ENCODE peak calls at places on chromosomes 13 and 19, in four cellular contexts. V, Q, Z and E are unnamed samples.

GRCh38 chr19:10193666-10194499 is 870 bp downstream of the DNMT1 start:
- DNase-seq in Q (peak; percentile 90), Z (no peak), V (peak; percentile 10), E (peak; percentile 61)

GRCh38 chr13:108463365-108463764 is 166.0 kb upstream of the MYO16 start:
- DNase-seq in V (no peak), Z (no peak), Q (no peak), E (peak; percentile 47)

GRCh38 chr13:93996471-93996870 is 483.0 kb downstream of the DCT start:
- DNase-seq in Z (no peak), Q (no peak), V (no peak), E (no peak)

GRCh38 chr13:76790519-76791289 is 95.5 kb downstream of the KCTD12 start:
- DNase-seq in V (no peak), Q (no peak), Z (no peak), E (no peak)

GRCh38 chr13:74325106-74325505 is 190.9 kb upstream of the KLF12 start:
- DNase-seq in Q (no peak), V (no peak), Z (no peak), E (no peak)

GRCh38 chr13:43046259-43046658 is 22.9 kb downstream of the DNAJC15 start:
- DNase-seq in V (peak; percentile 21), Z (no peak), Q (no peak), E (no peak)

GRCh38 chr19:15479391-15480345 is at the start of gene PGLYRP2:
- DNase-seq in Q (no peak), V (no peak), Z (no peak), E (no peak)

GRCh38 chr13:35984776-35985453 is 146.3 kb downstream of the DCLK1 start:
- DNase-seq in V (no peak), Q (no peak), Z (no peak), E (no peak)

GRCh38 chr19:6476155-6476895 is 5.3 kb downstream of the DENND1C start:
- DNase-seq in Q (peak; percentile 90), Z (no peak), V (peak; percentile 94), E (no peak)

GRCh38 chr13:101309014-101309619 is 107.2 kb downstream of the NALCN start:
- DNase-seq in V (no peak), Z (no peak), Q (no peak), E (no peak)

DNA sequence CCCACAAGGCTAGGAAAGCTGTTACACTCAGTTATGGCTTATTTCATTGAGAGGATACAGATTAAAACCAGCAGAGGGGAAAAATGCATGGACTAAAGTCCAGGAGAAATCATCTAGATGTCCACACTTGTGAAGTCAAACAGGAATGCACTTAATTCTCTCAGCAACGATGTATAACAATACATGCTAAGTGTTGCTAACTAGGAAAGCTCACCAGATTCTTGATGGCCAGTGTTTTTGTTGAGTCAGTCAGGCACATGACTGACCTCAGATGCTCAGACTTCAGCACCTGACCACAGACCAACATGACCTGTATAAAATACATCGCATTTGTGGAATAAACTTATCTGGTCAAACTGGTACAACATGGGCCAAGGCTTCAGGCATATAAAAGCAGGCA is 470.2 kb upstream of the PRR20A start:
- DNase-seq in Q (no peak), Z (no peak), V (no peak), E (no peak)
- TF ChIP-seq POLR2A in Q (no peak), Z (no peak), V (no peak), E (no peak)

GRCh38 chr19:38005224-38005614 is 98.2 kb downstream of the SIPA1L3 start:
- DNase-seq in Q (no peak), V (no peak), Z (no peak), E (no peak)

GRCh38 chr19:38006361-38007045 is 99.5 kb downstream of the SIPA1L3 start:
- DNase-seq in V (no peak), Z (no peak), Q (no peak), E (no peak)

GRCh38 chr19:38003427-38004099 is 96.6 kb downstream of the SIPA1L3 start:
- DNase-seq in Q (peak; percentile 93), Z (no peak), V (peak; percentile 54), E (peak; percentile 59)

GRCh38 chr19:38004100-38004504 is 97.1 kb downstream of the SIPA1L3 start:
- DNase-seq in V (no peak), Z (no peak), Q (no peak), E (no peak)

DNA sequence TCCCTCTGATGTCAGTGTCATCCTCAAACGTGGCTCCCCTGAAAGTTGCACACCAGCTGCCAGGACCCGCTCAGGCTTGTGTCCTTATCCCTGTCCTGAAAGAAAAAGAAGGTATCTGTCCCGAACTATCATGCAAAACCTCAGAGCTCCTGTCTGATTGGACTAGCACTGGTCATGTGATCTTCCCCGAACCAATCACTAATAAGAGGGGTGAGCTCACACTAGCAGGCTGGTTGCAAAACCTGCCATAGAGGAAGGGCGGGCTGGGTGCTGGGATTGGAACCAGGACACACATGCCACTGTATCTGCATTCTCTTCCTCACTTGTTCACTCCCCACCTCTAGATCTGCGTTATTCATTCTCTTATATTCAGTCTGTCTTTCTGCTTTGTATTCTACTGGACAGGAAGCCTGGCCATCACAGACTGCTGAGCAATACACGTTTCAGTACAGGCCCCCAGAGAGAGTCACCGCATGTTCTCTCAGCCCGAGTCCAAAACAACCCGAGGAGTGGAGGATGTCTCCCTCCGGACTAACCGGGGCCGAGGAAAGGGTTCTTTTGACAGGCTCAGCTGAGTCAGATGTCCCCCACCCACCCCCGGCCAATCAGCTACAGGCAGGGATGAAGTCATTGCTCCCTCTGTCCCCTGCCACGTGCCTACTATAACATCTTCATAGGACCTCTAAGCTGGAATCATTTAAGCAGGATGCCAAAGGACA is 97.7 kb downstream of the SIPA1L3 start:
- DNase-seq in V (peak; percentile 67), Z (peak; percentile 34), Q (peak; percentile 97), E (peak; percentile 85)
- TF ChIP-seq POLR2A in V (peak; percentile 28), Z (no peak), Q (no peak), E (peak; percentile 79)

GRCh38 chr19:58572026-58572817 is 913 bp downstream of the MZF1 start:
- DNase-seq in V (no peak), Q (peak; percentile 80), Z (no peak), E (no peak)

GRCh38 chr19:58571575-58571947 is 1.6 kb downstream of the MZF1 start:
- DNase-seq in Z (no peak), Q (peak; percentile 71), V (peak; percentile 6), E (no peak)

GRCh38 chr19:58573658-58574164 is 576 bp upstream of the MZF1 start:
- DNase-seq in Z (no peak), V (no peak), Q (no peak), E (no peak)

GRCh38 chr19:58570770-58571574 is 2.2 kb downstream of the MZF1 start:
- DNase-seq in Z (no peak), V (peak; percentile 8), Q (peak; percentile 80), E (no peak)

GRCh38 chr19:58572818-58573657 is at the start of gene MZF1:
- DNase-seq in V (peak; percentile 100), Z (no peak), Q (peak; percentile 100), E (peak; percentile 99)
- TF ChIP-seq POLR2A in V (peak; percentile 65), Z (no peak), Q (no peak), E (peak; percentile 67)

GRCh38 chr19:35264281-35265125 is 4.3 kb upstream of the USF2 start:
- DNase-seq in V (peak; percentile 6), Q (peak; percentile 70), Z (no peak), E (no peak)

GRCh38 chr19:35265126-35265995 is 3.4 kb upstream of the USF2 start:
- DNase-seq in V (peak; percentile 8), Z (no peak), Q (peak; percentile 88), E (no peak)

GRCh38 chr19:35261356-35262100 is 7.2 kb upstream of the USF2 start:
- DNase-seq in Z (no peak), Q (peak; percentile 75), V (no peak), E (no peak)

GRCh38 chr19:35260694-35261304 is 8.0 kb upstream of the USF2 start:
- DNase-seq in Z (no peak), Q (peak; percentile 25), V (no peak), E (no peak)

GRCh38 chr19:35262101-35262761 is 6.5 kb upstream of the USF2 start:
- DNase-seq in Q (peak; percentile 82), Z (no peak), V (peak; percentile 6), E (peak; percentile 71)
- TF ChIP-seq POLR2A in Q (no peak), Z (no peak), V (no peak), E (no peak)

GRCh38 chr13:60312851-60313505 is 84.0 kb upstream of the TDRD3 start:
- DNase-seq in Q (no peak), V (no peak), Z (no peak), E (no peak)
- TF ChIP-seq POLR2A in Q (no peak), V (no peak), Z (no peak), E (no peak)

GRCh38 chr13:99495478-99496321 is 5.6 kb upstream of the TM9SF2 start:
- DNase-seq in V (no peak), Z (no peak), Q (no peak), E (no peak)

GRCh38 chr13:99498304-99499161 is 2.7 kb upstream of the TM9SF2 start:
- DNase-seq in Q (peak; percentile 99), Z (peak; percentile 72), V (peak; percentile 99), E (peak; percentile 98)

GRCh38 chr13:99500839-99501134 is 485 bp upstream of the TM9SF2 start:
- DNase-seq in V (no peak), Q (no peak), Z (no peak), E (no peak)

GRCh38 chr13:99501135-99501951 is at the start of gene TM9SF2:
- DNase-seq in V (peak; percentile 99), Q (peak; percentile 99), Z (peak; percentile 84), E (peak; percentile 99)

DNA sequence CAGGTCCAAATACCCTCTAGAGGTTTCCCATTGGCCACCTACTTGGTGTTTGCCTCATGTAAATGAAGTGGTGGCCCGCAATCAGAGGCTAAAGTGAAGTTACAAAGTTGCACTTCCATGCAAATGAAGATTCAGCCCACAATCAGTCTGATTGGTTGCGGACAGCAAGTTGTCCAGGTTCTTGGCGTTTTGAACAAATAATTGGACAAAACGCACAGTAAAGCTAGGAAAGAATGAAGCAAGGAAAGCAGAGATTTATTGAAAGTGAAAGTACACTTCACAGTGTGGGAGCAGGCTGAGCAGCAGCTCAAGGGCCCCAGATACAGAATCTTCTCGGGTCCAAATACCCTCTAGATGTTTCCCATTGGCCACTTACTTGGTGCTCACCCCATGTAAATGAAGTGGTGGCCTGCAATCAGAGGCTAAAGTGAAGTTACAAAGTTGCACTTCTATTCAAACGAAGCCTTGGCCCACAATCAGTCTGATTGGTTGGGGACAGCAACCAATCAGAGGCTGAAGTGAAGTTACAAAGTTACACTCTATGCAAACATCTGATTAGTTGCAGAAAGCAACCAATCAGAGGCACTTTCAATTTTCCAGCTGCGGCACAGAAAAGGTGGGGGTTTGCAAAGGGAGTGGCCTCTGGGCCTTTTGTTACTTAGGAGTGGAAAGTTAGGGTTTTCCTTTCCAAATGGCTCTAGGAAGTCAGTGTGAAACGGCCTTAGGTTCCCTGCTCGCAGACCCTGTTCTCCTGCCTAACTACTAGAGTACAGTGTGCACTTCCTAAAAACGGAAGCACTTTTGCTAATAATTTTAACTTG is 4.7 kb upstream of the TM9SF2 start:
- DNase-seq in V (peak; percentile 76), Z (peak; percentile 52), Q (peak; percentile 93), E (peak; percentile 40)
- TF ChIP-seq POLR2A in V (no peak), Z (no peak), Q (no peak), E (no peak)

GRCh38 chr19:2249880-2250764 is 999 bp downstream of the AMH start:
- DNase-seq in Z (no peak), V (no peak), Q (no peak), E (no peak)
- TF ChIP-seq POLR2A in Z (no peak), V (no peak), Q (no peak), E (no peak)

GRCh38 chr19:19732579-19733501 is at the start of gene ZNF14:
- DNase-seq in V (peak; percentile 95), Z (peak; percentile 83), Q (peak; percentile 98), E (peak; percentile 95)
- TF ChIP-seq POLR2A in V (peak; percentile 70), Z (no peak), Q (no peak), E (peak; percentile 94)